ENCODE peak calls at places on chromosomes 6 and 20, in six cellular contexts. J, K, Y, N, W and H are unnamed samples. For H3K4me1, the result is how much of the 10 kb centered on the place peaks cover.

GRCh38 chr20:63696311-63696627 is 183 bp upstream of the TNFRSF6B start:
- DNase-seq in J (no peak), K (no peak), Y (no peak), N (peak), W (no peak), H (peak)

GRCh38 chr20:37426978-37427377 is 81.0 kb downstream of the SRC start:
- DNase-seq in J (no peak), K (no peak), Y (no peak), N (no peak), W (no peak), H (no peak)

GRCh38 chr6:20954325-20954724 is 420.1 kb downstream of the CDKAL1 start:
- DNase-seq in J (no peak), K (no peak), Y (no peak), N (no peak), W (no peak), H (no peak)

GRCh38 chr20:62776692-62777527 is 19.4 kb upstream of the MRGBP start:
- DNase-seq in J (peak), K (peak), Y (peak), N (peak), W (no peak), H (peak)

GRCh38 chr6:22754111-22754510 is 184.7 kb downstream of the HDGFL1 start:
- DNase-seq in J (no peak), K (no peak), Y (no peak), N (no peak), W (no peak), H (no peak)

GRCh38 chr6:55497694-55498093 is 81.3 kb downstream of the HMGCLL1 start:
- DNase-seq in J (no peak), K (no peak), Y (no peak), N (no peak), W (no peak), H (no peak)

GRCh38 chr6:40395066-40395697 is 192.0 kb downstream of the LRFN2 start:
- DNase-seq in J (no peak), K (no peak), Y (no peak), N (no peak), W (peak), H (peak)

GRCh38 chr20:1898496-1899168 is 3.4 kb downstream of the SIRPA start:
- DNase-seq in J (no peak), K (no peak), Y (no peak), N (no peak), W (no peak), H (no peak)

GRCh38 chr20:12821249-12821648 is 187.5 kb upstream of the SPTLC3 start:
- DNase-seq in J (no peak), K (no peak), Y (no peak), N (no peak), W (no peak), H (no peak)

GRCh38 chr6:21538186-21538798 is 55.3 kb upstream of the SOX4 start:
- DNase-seq in J (no peak), K (peak), Y (no peak), N (no peak), W (no peak), H (no peak)

GRCh38 chr6:126880926-126881325 is 237.5 kb upstream of the RSPO3 start:
- DNase-seq in J (peak), K (no peak), Y (no peak), N (no peak), W (no peak), H (no peak)

GRCh38 chr6:91477688-91478087 is 890.8 kb upstream of the MAP3K7 start:
- DNase-seq in J (no peak), K (no peak), Y (no peak), N (no peak), W (no peak), H (no peak)

GRCh38 chr20:1942486-1943266 is 47.5 kb downstream of the SIRPA start:
- DNase-seq in J (no peak), K (no peak), Y (no peak), N (no peak), W (no peak), H (no peak)

GRCh38 chr6:42788671-42789070 is 6.8 kb downstream of the BICRAL start:
- DNase-seq in J (no peak), K (no peak), Y (no peak), N (no peak), W (no peak), H (no peak)

GRCh38 chr6:14431375-14432330 is 314.1 kb downstream of the CD83 start:
- DNase-seq in J (no peak), K (no peak), Y (no peak), N (no peak), W (no peak), H (no peak)

GRCh38 chr6:54448617-54449016 is 140.4 kb downstream of the TINAG start:
- DNase-seq in J (no peak), K (no peak), Y (no peak), N (no peak), W (no peak), H (no peak)

GRCh38 chr6:111256646-111257045 is 169.3 kb downstream of the SLC16A10 start:
- DNase-seq in J (peak), K (peak), Y (no peak), N (no peak), W (no peak), H (no peak)

GRCh38 chr6:151285121-151285520 is 45.4 kb downstream of the AKAP12 start:
- DNase-seq in J (peak), K (no peak), Y (no peak), N (peak), W (no peak), H (no peak)

GRCh38 chr20:57417830-57418780 is 26.9 kb downstream of the RBM38 start:
- DNase-seq in J (no peak), K (no peak), Y (peak), N (no peak), W (no peak), H (no peak)

GRCh38 chr20:17655865-17656489 is 26.1 kb downstream of the RRBP1 start:
- DNase-seq in J (no peak), K (no peak), Y (no peak), N (no peak), W (no peak), H (peak)

GRCh38 chr6:158545043-158545966 is 14.6 kb upstream of the TMEM181 start:
- DNase-seq in J (no peak), K (peak), Y (no peak), N (no peak), W (no peak), H (no peak)

GRCh38 chr20:43761396-43762340 is 34.9 kb upstream of the GTSF1L start:
- DNase-seq in J (no peak), K (no peak), Y (no peak), N (no peak), W (no peak), H (no peak)

GRCh38 chr6:132400641-132401119 is 595 bp downstream of the MOXD1 start:
- DNase-seq in J (no peak), K (no peak), Y (no peak), N (no peak), W (no peak), H (no peak)

GRCh38 chr20:63808145-63808724 is 22.8 kb downstream of the ZBTB46 start:
- DNase-seq in J (no peak), K (no peak), Y (no peak), N (no peak), W (no peak), H (no peak)

GRCh38 chr20:32582659-32583580 is 2.2 kb downstream of the NOL4L start:
- DNase-seq in J (no peak), K (no peak), Y (no peak), N (no peak), W (no peak), H (peak)
- H3K4me3 ChIP-seq in J (peak), K (peak), Y (no peak), N (no peak), W (peak), H (peak)

DNA sequence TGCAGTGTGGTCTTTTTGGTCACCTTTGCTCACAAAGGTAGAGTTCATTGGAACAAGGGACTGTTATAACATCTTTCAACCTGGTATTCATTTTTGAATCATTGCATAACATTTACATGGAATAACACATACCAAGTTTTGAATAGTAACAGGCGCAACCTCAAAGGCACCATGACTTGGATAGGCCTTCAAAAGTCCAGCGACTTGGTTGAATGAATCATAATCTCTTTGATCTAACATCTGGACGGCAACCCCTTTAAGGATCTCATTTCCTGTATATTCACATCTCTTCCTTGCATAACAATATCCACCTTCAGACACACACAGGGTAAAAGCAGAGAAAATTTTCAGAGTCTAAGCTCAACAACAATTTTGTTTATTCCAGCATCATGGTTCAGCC is 41.6 kb upstream of the F13A1 start:
- DNase-seq in J (peak), K (no peak), Y (no peak), N (no peak), W (no peak), H (no peak)
- H3K4me1 ChIP-seq in J (under half), K (under half), Y (under half), N (under half), W (under half), H (under half)

GRCh38 chr6:135257641-135258405 is 76.7 kb downstream of the MYB start:
- DNase-seq in J (peak), K (no peak), Y (peak), N (no peak), W (no peak), H (no peak)

GRCh38 chr6:135265278-135265677 is 84.2 kb downstream of the MYB start:
- DNase-seq in J (no peak), K (no peak), Y (no peak), N (no peak), W (no peak), H (no peak)

GRCh38 chr6:135260612-135261011 is 79.5 kb downstream of the MYB start:
- DNase-seq in J (no peak), K (no peak), Y (no peak), N (no peak), W (no peak), H (no peak)

GRCh38 chr6:135258970-135259369 is 77.9 kb downstream of the MYB start:
- DNase-seq in J (no peak), K (no peak), Y (no peak), N (no peak), W (no peak), H (no peak)

DNA sequence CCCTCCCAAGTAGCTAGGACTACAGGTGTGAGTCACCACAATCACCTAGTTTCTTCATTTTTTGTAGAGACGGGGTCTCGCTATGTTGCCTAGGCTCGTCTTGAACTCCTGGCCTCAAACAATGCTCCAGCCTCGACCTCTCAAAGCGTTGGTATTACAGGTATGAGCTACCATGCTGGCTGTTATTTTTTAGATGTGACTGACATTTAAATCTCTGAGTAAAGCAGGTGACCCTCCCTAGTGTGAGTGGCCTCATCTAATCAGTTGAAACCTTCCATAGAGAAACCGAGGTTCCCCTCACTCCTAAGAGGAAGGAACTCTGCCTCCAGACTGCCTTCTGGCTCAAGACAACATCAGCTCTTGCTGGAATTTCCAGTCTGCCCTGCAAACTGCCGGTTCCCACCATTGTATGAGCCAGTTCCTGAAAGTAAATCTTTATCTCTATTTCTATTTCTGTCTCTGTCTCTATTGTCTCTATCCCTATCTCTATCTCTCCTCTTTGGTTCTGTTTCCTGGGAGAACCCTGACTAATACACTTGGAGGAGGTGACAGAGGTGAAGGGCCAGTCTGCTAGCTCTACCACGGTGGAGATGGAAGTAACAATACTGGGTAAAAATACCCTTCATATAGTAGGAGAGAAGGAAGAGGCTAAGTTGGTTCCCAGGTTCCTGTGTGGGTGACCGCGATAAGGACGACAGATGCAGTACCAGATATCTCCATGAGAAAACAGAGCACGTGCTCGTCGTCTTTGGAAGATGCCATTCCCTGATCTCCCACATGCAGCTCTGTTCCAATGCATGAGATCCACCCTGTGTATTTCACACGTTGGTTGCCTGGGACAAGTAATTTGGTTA is 81.0 kb downstream of the MYB start:
- DNase-seq in J (no peak), K (no peak), Y (no peak), N (no peak), W (no peak), H (no peak)
- H3K4me3 ChIP-seq in J (no peak), K (no peak), Y (no peak), N (no peak), W (no peak), H (no peak)

GRCh38 chr20:23157741-23158140 is 71.6 kb upstream of the CD93 start:
- DNase-seq in J (no peak), K (no peak), Y (no peak), N (no peak), W (no peak), H (peak)
- H3K4me1 ChIP-seq in J (under half), K (under half), Y (under half), N (half or more), W (half or more), H (under half)

DNA sequence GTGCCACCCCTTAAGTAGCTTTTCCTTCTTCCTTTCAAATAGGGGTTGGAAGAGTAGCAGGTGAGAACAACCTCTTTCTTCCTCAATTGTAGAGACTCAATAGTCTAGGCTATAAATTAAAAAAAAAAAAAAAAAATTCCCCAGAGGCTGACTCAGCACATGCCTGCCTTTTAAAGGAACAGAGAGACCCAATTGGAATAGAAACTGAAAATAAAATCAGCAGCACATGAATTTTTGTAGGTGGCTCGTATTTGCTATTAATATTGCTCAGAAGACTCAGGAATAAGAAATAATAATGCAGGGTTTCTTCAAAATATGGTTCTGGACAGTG is 19.3 kb downstream of the TOP1 start:
- DNase-seq in J (peak), K (no peak), Y (peak), N (peak), W (no peak), H (no peak)
- H3K4me3 ChIP-seq in J (peak), K (no peak), Y (peak), N (peak), W (peak), H (no peak)